ENCODE peak calls at places on chromosomes 12 and 14, in four cellular contexts. C, R, S and I are unnamed samples.

GRCh38 chr14:38143651-38144505 is 63.8 kb upstream of the SSTR1 start:
- DNase-seq in C (no peak), R (no peak), S (no peak), I (no peak)

GRCh38 chr14:99015833-99016232 is 256.2 kb downstream of the BCL11B start:
- DNase-seq in C (no peak), R (no peak), S (no peak), I (no peak)

GRCh38 chr12:53626702-53627169 is 554 bp upstream of the ATF7 start:
- DNase-seq in C (no peak), R (no peak), S (no peak), I (no peak)

GRCh38 chr12:117026343-117026742 is 72.9 kb downstream of the TESC start:
- DNase-seq in C (peak), R (no peak), S (no peak), I (no peak)

GRCh38 chr12:25769076-25769945 is 189.2 kb upstream of the RASSF8 start:
- DNase-seq in C (no peak), R (peak), S (no peak), I (peak)

GRCh38 chr14:100567877-100568163 is 19.4 kb downstream of the BEGAIN start:
- DNase-seq in C (no peak), R (no peak), S (no peak), I (no peak)

GRCh38 chr14:63394856-63395255 is 76.1 kb upstream of the GPHB5 start:
- DNase-seq in C (no peak), R (no peak), S (no peak), I (no peak)

GRCh38 chr12:108616941-108617858 is 16.5 kb downstream of the SELPLG start:
- DNase-seq in C (no peak), R (no peak), S (peak), I (no peak)

GRCh38 chr12:49564241-49565118 is 3.5 kb downstream of the MCRS1 start:
- DNase-seq in C (no peak), R (no peak), S (no peak), I (no peak)

GRCh38 chr12:82705774-82706173 is 19.1 kb downstream of the TMTC2 start:
- DNase-seq in C (no peak), R (no peak), S (peak), I (no peak)

GRCh38 chr14:91350813-91351507 is 66.7 kb downstream of the CCDC88C start:
- DNase-seq in C (no peak), R (no peak), S (no peak), I (no peak)

GRCh38 chr14:21299562-21300130 is 19.8 kb downstream of the RPGRIP1 start:
- DNase-seq in C (no peak), R (no peak), S (no peak), I (no peak)

GRCh38 chr12:68236421-68237059 is 10.9 kb upstream of the IL26 start:
- DNase-seq in C (no peak), R (no peak), S (no peak), I (no peak)
- H3K4me3 ChIP-seq in C (peak), R (no peak), S (no peak), I (peak)

GRCh38 chr14:97218713-97219355 is 421.7 kb downstream of the VRK1 start:
- DNase-seq in C (no peak), R (no peak), S (no peak), I (no peak)
- TF ChIP-seq CTCF in C (no peak), R (peak), S (no peak), I (no peak)

GRCh38 chr12:10097521-10097920 is 1.3 kb downstream of the CLEC1A start:
- DNase-seq in C (no peak), R (no peak), S (no peak), I (no peak)

GRCh38 chr12:10102322-10102721 is 3.5 kb upstream of the CLEC1A start:
- DNase-seq in C (no peak), R (no peak), S (no peak), I (no peak)

GRCh38 chr12:10098762-10099161 is at the start of gene CLEC1A:
- DNase-seq in C (no peak), R (no peak), S (no peak), I (no peak)

GRCh38 chr12:10101648-10102220 is 2.9 kb upstream of the CLEC1A start:
- DNase-seq in C (no peak), R (no peak), S (no peak), I (no peak)

DNA sequence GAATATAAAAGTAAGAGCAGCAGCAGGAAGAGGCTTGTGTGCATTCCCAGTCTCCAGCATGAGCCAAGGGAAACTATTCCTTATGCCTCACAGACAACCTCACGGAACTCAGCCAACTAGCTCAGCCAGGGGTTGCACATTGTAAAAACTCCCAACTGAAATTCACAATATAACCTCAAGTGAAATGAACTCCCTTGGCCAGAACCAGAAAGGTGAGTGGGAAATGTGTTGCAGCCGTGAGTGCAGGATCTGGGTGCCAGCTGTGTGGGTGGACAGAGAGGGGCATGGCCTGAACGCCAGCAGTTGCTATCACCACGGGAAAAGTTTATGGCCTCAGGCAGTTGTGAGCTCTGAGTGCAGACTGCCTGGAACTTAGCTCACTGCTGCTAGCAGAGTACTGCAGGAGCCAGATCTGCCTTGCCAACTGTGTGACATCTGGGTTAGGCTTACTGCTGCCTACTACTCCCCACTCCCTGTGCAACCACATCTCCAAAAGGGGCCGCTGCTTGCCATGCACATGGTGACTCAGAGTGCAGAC is 2.3 kb upstream of the CLEC1A start:
- DNase-seq in C (no peak), R (no peak), S (no peak), I (peak)
- H3K4me3 ChIP-seq in C (no peak), R (no peak), S (no peak), I (no peak)

GRCh38 chr12:52542157-52542556 is 10.8 kb downstream of the KRT71 start:
- DNase-seq in C (no peak), R (no peak), S (no peak), I (no peak)
- TF ChIP-seq CTCF in C (no peak), R (no peak), S (no peak), I (no peak)